ENCODE peak calls at places on chromosomes 4 and X, in five cellular contexts. P, R, H, Z and T are unnamed samples.

GRCh38 chr4:158771776-158772175 is 3.0 kb downstream of the FNIP2 start:
- DNase-seq in Z (no peak), P (no peak), H (no peak), R (no peak), T (no peak)

GRCh38 chrX:47900833-47901232 is 64.1 kb downstream of the ZNF81 start:
- DNase-seq in H (no peak), R (no peak), Z (no peak), P (no peak), T (no peak)

GRCh38 chr4:130574215-130574614 is 1478.3 kb downstream of the C4orf33 start:
- DNase-seq in Z (no peak), H (no peak), P (no peak), R (no peak), T (no peak)

GRCh38 chrX:11465648-11466411 is 172.6 kb downstream of the AMELX start:
- DNase-seq in R (no peak), H (no peak), P (no peak), Z (no peak), T (no peak)

GRCh38 chrX:13742397-13743176 is 8.0 kb downstream of the OFD1 start:
- DNase-seq in P (no peak), H (no peak), R (no peak), Z (no peak), T (no peak)

GRCh38 chr4:22962186-22962786 is 269.5 kb downstream of the GBA3 start:
- DNase-seq in R (peak), H (no peak), P (no peak), Z (no peak), T (no peak)

GRCh38 chrX:71326394-71326793 is 24.8 kb downstream of the ITGB1BP2 start:
- DNase-seq in R (no peak), H (no peak), P (no peak), Z (no peak), T (no peak)

GRCh38 chr4:7383251-7383650 is 51.5 kb downstream of the PSAPL1 start:
- DNase-seq in Z (no peak), R (no peak), H (no peak), P (no peak), T (no peak)

GRCh38 chr4:73832651-73833237 is 3.7 kb upstream of the CXCL6 start:
- DNase-seq in Z (no peak), R (no peak), P (no peak), H (no peak), T (no peak)

GRCh38 chr4:4334798-4335520 is 44.9 kb downstream of the ZBTB49 start:
- DNase-seq in H (peak), P (peak), Z (no peak), R (peak), T (peak)

GRCh38 chrX:45750639-45751038 is 550.0 kb upstream of the DIPK2B start:
- DNase-seq in R (no peak), Z (no peak), P (peak), H (no peak), T (no peak)

GRCh38 chr4:56976878-56977320 is 507 bp downstream of the NOA1 start:
- DNase-seq in R (no peak), H (peak), Z (no peak), P (peak), T (peak)

GRCh38 chrX:112643721-112644120 is 36.0 kb downstream of the LHFPL1 start:
- DNase-seq in P (no peak), H (no peak), Z (no peak), R (no peak), T (no peak)

GRCh38 chrX:104307341-104307740 is 52.6 kb upstream of the ESX1 start:
- DNase-seq in R (no peak), H (no peak), P (no peak), Z (no peak), T (no peak)

GRCh38 chr4:48296330-48296729 is 26.7 kb upstream of the TEC start:
- DNase-seq in Z (no peak), P (no peak), H (no peak), R (no peak), T (no peak)

GRCh38 chr4:48985976-48986653 is at the start of gene CWH43:
- DNase-seq in H (no peak), R (no peak), Z (no peak), P (peak), T (peak)

GRCh38 chr4:53717064-53717549 is 125.8 kb upstream of the LNX1 start:
- DNase-seq in P (no peak), Z (no peak), H (no peak), R (peak), T (no peak)

GRCh38 chr4:122218762-122219161 is 66.6 kb downstream of the BLTP1 start:
- DNase-seq in P (no peak), Z (no peak), H (no peak), R (no peak), T (no peak)

GRCh38 chrX:78092296-78092695 is 11.8 kb upstream of the PGK1 start:
- DNase-seq in Z (no peak), H (no peak), P (no peak), R (peak), T (no peak)

GRCh38 chrX:9279271-9279596 is 185.6 kb upstream of the TBL1X start:
- DNase-seq in H (no peak), P (no peak), Z (peak), R (no peak), T (no peak)

GRCh38 chr4:183905593-183906485 is 732 bp downstream of the STOX2 start:
- DNase-seq in R (peak), P (peak), H (no peak), Z (no peak), T (peak)

GRCh38 chr4:127236875-127237274 is 395.9 kb upstream of the INTU start:
- DNase-seq in H (no peak), R (no peak), Z (peak), P (no peak), T (no peak)

GRCh38 chr4:105998210-105998609 is 102.9 kb downstream of the NPNT start:
- DNase-seq in P (no peak), R (no peak), H (no peak), Z (no peak), T (no peak)

GRCh38 chr4:76620723-76621463 is 185.9 kb downstream of the SHROOM3 start:
- DNase-seq in H (no peak), Z (no peak), R (no peak), P (peak), T (no peak)

GRCh38 chr4:128381748-128382559 is 94.3 kb upstream of the PGRMC2 start:
- DNase-seq in P (no peak), Z (no peak), R (no peak), H (no peak), T (no peak)

GRCh38 chr4:128376958-128377357 is 89.3 kb upstream of the PGRMC2 start:
- DNase-seq in H (no peak), P (no peak), R (no peak), Z (no peak), T (no peak)

GRCh38 chr4:128380306-128380705 is 92.7 kb upstream of the PGRMC2 start:
- DNase-seq in H (no peak), P (no peak), R (no peak), Z (no peak), T (no peak)

GRCh38 chr4:128378668-128379067 is 91.1 kb upstream of the PGRMC2 start:
- DNase-seq in R (no peak), H (no peak), Z (no peak), P (no peak), T (no peak)

DNA sequence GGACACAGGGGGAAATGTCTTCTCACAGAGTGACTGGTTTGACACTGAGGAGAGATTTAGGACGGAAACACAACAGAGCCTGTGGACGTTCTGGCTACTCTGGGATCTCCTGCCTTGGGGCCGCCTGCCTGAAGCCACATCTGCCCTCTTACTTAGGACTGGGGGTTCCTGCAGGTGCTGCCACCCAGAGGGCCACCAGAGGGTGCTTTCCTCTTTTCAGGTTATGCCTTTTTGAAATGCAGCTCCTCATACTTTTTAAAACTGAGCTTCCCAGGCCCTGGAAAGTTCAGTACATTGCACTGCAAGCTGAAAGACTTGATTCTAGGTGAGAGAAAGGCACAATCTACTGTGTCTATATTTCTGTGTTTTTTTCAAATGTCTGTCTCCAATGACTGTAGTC is 92.2 kb upstream of the PGRMC2 start:
- DNase-seq in R (peak), Z (no peak), P (peak), H (no peak), T (no peak)
- TF ChIP-seq CTCF in R (peak), Z (peak), P (peak), H (no peak), T (peak)

GRCh38 chr4:82429728-82430192 is 502 bp downstream of the HNRNPDL start:
- DNase-seq in H (peak), R (peak), Z (no peak), P (no peak), T (no peak)
- TF ChIP-seq CTCF in H (peak), R (no peak), Z (no peak), P (no peak), T (no peak)

DNA sequence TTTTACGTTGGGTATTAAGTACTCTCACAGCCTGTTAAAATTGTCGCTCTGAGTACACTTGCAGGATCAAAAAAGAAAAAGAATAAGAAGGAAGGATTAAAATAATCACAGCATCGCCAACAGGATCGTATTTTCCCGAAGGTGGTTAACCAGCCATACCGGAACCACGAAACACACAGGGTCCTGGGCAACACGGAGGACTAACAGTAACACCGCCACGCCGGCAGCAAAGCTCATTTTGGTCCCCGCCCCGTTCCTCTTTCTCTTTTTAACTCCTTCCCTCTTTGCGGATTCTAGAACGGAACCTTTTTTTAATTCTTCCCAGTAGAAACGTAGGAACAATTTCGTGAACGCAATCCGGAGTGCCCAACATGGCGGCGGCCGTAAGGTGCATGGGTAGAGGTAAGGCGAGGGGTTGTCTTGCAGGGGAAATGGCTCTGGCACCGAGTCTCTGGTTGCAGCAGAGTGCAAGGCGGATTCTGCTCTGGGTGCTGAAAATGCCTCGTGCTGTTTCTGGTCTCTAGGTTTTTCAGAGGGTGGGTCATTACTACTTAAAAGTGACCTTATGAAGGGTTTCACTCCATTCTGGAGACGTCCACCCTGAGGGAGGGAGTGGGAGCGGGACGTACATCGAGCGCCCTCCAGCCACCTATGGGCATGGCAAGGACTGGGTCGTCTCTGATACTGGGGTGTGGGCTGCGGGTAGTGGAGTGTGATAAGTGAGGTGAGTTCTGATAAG is at the start of gene MRPL1:
- DNase-seq in P (peak), R (peak), H (peak), Z (peak), T (peak)
- TF ChIP-seq CTCF in P (no peak), R (no peak), H (no peak), Z (no peak), T (no peak)

DNA sequence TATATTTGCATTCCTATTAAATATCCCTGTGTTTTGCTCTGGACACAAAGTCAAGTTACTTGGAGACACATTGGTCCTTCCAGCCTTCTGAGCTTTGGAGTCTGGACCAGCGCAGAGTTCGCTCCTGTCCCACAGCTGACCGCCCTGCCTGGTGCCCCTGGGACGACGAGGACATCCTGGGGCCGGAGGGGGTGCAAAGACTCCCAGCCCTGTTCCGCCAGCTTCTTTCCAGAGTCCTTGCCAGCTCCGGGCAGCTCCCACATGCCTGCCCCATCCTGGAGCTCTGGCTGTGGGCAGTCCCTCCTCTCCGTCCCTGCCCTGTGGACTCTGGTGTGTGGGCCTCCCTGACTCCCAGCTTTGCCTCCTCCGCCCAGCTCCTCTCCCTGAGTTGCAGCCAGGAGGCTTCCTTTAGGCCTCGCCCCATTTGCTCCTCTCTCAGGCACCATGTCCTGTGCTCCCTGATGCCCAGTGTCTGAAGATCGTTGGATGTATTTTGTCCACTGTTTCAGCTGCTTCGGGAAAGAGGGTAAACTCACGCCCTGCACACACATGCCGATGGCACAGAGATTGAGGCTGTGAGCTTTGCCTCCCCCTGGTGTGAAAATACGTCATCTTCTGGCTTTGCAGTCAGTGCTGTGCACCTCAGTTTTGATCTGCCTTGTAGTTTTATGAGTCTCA is 4.9 kb upstream of the PCGF3 start:
- DNase-seq in R (no peak), Z (no peak), P (no peak), H (no peak), T (no peak)
- TF ChIP-seq CTCF in R (no peak), Z (no peak), P (no peak), H (no peak), T (peak)